ENCODE peak calls at places on chromosomes 2 and 18, in six cellular contexts. C is HCT116, I is heart right ventricle, H is A549, R is AG04450, Z is SJSA1. N is an unnamed sample.

GRCh38 chr2:101860157-101860556 is 131.6 kb upstream of the IL1R2 start:
- DNase-seq in C (no peak), I (no peak), H (no peak), R (no peak), Z (no peak), N (no peak)

GRCh38 chr2:206354129-206354528 is 79.7 kb downstream of the ZDBF2 start:
- DNase-seq in C (no peak), I (no peak), H (no peak), R (no peak), Z (no peak), N (no peak)

GRCh38 chr18:32018331-32019250 is at the start of gene RNF125:
- DNase-seq in C (peak; percentile 87), I (peak; percentile 75), H (peak; percentile 58), R (peak; percentile 23), Z (peak; percentile 32), N (peak; percentile 75)

GRCh38 chr18:35836932-35837331 is 135.5 kb upstream of the RMP24 start:
- DNase-seq in C (no peak), I (no peak), H (no peak), R (no peak), Z (no peak), N (no peak)

GRCh38 chr2:95062716-95063400 is 37.4 kb downstream of the MAL start:
- DNase-seq in C (no peak), I (no peak), H (no peak), R (no peak), Z (no peak), N (no peak)

GRCh38 chr2:176126929-176127768 is 2.4 kb upstream of the HOXD8 start:
- DNase-seq in C (no peak), I (peak; percentile 78), H (peak; percentile 52), R (peak; percentile 29), Z (peak; percentile 52), N (peak; percentile 80)

GRCh38 chr2:202378001-202378400 is 1.9 kb downstream of the BMPR2 start:
- DNase-seq in C (no peak), I (no peak), H (no peak), R (no peak), Z (peak; percentile 33), N (no peak)

GRCh38 chr2:121137571-121137970 is 147.4 kb downstream of the TFCP2L1 start:
- DNase-seq in C (no peak), I (no peak), H (no peak), R (no peak), Z (no peak), N (no peak)

GRCh38 chr2:44136186-44136585 is 32.5 kb upstream of the PPM1B start:
- DNase-seq in C (no peak), I (no peak), H (peak; percentile 77), R (peak; percentile 21), Z (peak; percentile 58), N (no peak)

GRCh38 chr2:44135771-44136170 is 32.9 kb upstream of the PPM1B start:
- DNase-seq in C (no peak), I (no peak), H (no peak), R (peak; percentile 21), Z (no peak), N (no peak)

GRCh38 chr2:44137048-44137447 is 31.6 kb upstream of the PPM1B start:
- DNase-seq in C (no peak), I (no peak), H (no peak), R (no peak), Z (peak; percentile 12), N (no peak)

GRCh38 chr2:44134848-44135247 is 33.8 kb upstream of the PPM1B start:
- DNase-seq in C (no peak), I (no peak), H (no peak), R (no peak), Z (no peak), N (no peak)

GRCh38 chr2:44135307-44135706 is 33.4 kb upstream of the PPM1B start:
- DNase-seq in C (no peak), I (no peak), H (no peak), R (no peak), Z (peak; percentile 20), N (no peak)
- H3K27ac ChIP-seq in C (no peak overlapping the region), I (no peak overlapping the region), H (no peak overlapping the region), R (peak overlapping the region; percentile 24), Z (peak overlapping the region; percentile 78), N (no peak overlapping the region)

GRCh38 chr2:191470306-191470705 is 207.6 kb upstream of the NABP1 start:
- DNase-seq in C (no peak), I (no peak), H (no peak), R (no peak), Z (no peak), N (no peak)
- H3K27ac ChIP-seq in C (no peak overlapping the region), I (no peak overlapping the region), H (no peak overlapping the region), R (no peak overlapping the region), Z (no peak overlapping the region), N (peak overlapping the region; percentile 73)

DNA sequence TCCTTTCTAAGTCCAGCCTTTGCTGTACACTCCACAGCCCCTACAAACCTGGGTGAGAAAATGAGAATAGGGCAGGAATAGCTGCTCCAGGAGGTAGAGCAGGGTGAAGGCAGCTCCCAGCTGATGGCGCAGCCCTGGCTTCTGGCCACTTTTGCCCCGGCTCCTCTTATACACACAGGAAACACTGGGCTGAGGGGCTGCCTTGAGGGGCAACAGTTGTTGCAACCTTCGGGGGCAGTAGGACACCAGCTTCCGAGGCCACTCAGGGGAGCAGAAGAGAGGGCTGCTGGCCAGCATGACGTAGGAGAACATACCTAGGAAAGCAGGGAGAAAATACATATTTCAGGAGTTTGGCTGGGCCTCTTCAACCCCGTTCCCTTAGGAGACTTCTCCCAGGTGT is 8.1 kb downstream of the GGCX start:
- DNase-seq in C (no peak), I (no peak), H (no peak), R (no peak), Z (no peak), N (no peak)
- H3K27ac ChIP-seq in C (no peak overlapping the region), I (no peak overlapping the region), H (no peak overlapping the region), R (no peak overlapping the region), Z (no peak overlapping the region), N (no peak overlapping the region)

DNA sequence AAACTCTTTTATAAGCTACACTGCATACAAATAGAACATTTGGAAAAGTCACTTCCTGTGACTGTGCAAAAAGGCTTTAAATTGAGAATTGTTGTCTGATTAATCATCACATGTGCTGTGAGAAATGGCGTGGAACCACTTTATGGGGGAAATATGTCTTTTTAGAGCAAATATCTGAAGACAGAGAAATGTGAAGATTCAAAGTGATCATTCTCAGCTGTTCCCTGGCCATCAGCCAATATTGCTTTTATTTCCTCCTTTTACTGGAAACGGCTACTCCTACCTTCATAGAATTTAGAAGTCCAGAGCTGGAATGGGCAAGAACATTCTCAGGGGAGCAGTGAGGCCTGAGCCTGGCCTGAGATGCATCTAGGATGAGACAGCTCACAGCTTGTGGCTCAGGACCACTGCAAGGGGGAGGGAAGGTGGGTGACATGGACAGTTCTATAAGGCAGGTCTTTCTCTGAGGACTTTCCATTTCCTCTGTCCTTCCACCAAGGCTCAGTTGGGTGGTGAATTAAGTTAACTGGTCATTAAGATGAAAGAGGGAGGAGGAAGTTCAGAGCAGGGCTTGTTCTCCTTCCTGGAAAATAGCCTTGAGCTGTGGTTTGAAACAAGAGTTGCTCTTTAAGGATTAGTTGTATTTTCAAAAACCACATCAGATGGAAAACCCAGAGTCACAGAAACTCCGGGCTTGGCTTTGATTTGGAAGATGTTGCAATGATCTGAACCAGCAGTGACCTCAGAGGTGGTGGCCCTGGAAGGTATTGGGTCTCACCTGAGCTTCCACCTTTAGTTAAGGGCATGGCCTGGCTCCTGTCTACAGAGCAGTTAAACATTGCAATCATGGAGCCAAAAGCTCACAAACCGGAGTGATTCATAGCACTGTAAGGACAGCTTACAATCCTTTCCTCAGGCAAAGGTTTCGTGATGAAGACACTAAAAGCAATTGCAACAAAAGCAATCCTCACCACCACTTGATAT is 144.3 kb downstream of the VAPA start:
- DNase-seq in C (no peak), I (no peak), H (peak; percentile 2), R (no peak), Z (peak; percentile 88), N (peak; percentile 28)
- H3K27ac ChIP-seq in C (no peak overlapping the region), I (peak overlapping the region; percentile 72), H (peak overlapping the region; percentile 51), R (peak overlapping the region; percentile 88), Z (peak overlapping the region; percentile 96), N (no peak overlapping the region)

GRCh38 chr2:238763471-238763995 is 84.4 kb upstream of the TWIST2 start:
- DNase-seq in C (no peak), I (no peak), H (no peak), R (no peak), Z (no peak), N (no peak)
- H3K27ac ChIP-seq in C (no peak overlapping the region), I (no peak overlapping the region), H (no peak overlapping the region), R (no peak overlapping the region), Z (no peak overlapping the region), N (no peak overlapping the region)

DNA sequence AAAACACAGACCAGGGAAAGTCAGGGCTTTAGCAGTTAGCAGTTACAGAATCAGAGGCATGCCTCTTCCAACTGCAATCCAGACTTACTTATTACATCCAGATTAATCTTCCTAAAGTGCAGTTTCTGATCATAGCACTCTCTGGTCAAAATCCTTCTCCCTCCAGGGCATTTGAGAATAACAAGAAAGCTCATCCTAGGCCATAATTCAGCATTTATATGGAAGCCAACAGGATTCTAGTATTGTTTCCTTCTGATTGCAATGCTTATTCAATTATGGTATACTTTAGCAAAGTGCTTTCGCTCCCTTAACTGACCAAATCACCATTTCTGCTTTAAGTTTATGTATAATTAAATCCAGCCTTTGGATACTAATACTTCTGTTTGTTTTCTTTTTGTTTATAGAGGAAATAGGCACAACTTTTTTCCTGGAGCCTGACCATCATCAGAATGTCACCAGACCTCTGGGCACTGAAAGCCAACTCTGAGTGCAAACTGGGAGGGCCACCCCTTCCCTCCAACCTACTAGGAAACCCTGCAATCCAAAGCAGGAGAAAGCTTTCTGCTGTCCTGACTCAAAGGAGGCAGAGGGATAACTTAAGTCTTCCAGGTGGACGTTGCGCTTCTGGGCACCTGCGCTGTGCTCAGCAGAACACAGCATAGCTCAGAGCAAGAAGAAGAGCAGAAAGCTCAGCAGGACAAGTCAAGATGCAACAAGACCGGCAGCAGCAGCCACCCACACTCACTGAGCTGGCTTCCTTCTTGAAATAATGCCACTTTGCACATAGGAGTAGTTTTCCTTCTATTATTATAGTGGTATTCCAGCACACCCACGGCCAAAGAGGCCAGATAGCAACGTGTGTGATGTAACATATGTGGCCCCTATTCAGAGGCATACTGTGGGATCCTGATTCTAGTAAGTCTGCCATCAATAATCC is 99.3 kb downstream of the STK39 start:
- DNase-seq in C (no peak), I (no peak), H (no peak), R (no peak), Z (no peak), N (no peak)
- H3K27ac ChIP-seq in C (no peak overlapping the region), I (peak overlapping the region; percentile 70), H (no peak overlapping the region), R (no peak overlapping the region), Z (no peak overlapping the region), N (no peak overlapping the region)

DNA sequence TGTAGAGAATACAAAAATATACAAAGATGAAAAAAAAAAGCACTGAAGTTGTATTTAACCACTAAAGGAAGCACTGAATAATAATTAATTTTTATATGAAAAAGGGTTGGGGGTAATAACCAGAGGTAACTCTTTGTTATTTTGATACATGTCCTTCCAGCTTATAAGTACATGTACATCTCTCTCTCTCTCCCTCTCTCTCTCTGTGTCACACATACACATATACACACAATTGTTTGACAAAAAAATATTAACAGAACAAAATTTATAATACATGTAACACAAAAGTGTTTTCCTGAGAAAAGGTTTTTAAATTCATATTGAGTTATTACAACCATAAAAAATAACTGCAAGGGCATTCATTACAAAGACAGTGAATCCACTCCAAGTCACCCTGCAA is 4.6 kb downstream of the WIPF1 start:
- DNase-seq in C (no peak), I (no peak), H (no peak), R (no peak), Z (no peak), N (no peak)
- H3K27ac ChIP-seq in C (no peak overlapping the region), I (peak overlapping the region; percentile 74), H (no peak overlapping the region), R (no peak overlapping the region), Z (peak overlapping the region; percentile 83), N (no peak overlapping the region)